ENCODE peak calls at places on chromosome 12, in ten cellular contexts. W is bronchial epithelial cell; D is occipital lobe; C is CD8-positive, alpha-beta T cell; H is T-helper 1 cell; L is COR-L47; N is NCI-H1105; I is choroid plexus epithelial cell; E is Right ventricle myocardium superior; A is small intestine. Z is an unnamed sample.

GRCh38 chr12:43957732-43958131 is 121.9 kb downstream of the TMEM117 start:
- DNase-seq in L (peak), E (no peak), H (peak), A (peak), D (peak), I (peak), C (no peak), W (peak), N (peak), Z (no peak)

GRCh38 chr12:107242189-107242588 is 148.8 kb upstream of the CRY1 start:
- DNase-seq in A (no peak), I (peak), E (no peak), W (peak), C (no peak), D (no peak), L (no peak), H (no peak), N (no peak), Z (no peak)

GRCh38 chr12:2959194-2959507 is at the start of gene TEAD4:
- DNase-seq in H (no peak), D (no peak), E (peak), L (peak), I (peak), W (peak), N (peak), A (peak), C (no peak), Z (peak)

GRCh38 chr12:52246720-52247621 is 13.9 kb downstream of the KRT7 start:
- DNase-seq in E (no peak), I (no peak), D (no peak), L (no peak), C (no peak), N (no peak), A (peak), H (peak), W (no peak), Z (no peak)

GRCh38 chr12:22656835-22657234 is 31.9 kb downstream of the ETNK1 start:
- DNase-seq in L (no peak), W (peak), E (no peak), H (no peak), C (no peak), A (no peak), N (peak), D (no peak), I (no peak), Z (no peak)

GRCh38 chr12:85575115-85576096 is 260.8 kb downstream of the RASSF9 start:
- DNase-seq in N (peak), W (peak), E (no peak), D (no peak), A (peak), H (peak), C (no peak), I (peak), L (peak), Z (peak)

GRCh38 chr12:89932950-89933349 is 224.3 kb upstream of the ATP2B1 start:
- DNase-seq in N (no peak), E (no peak), W (peak), D (no peak), I (peak), L (no peak), C (no peak), A (no peak), H (no peak), Z (no peak)

GRCh38 chr12:74903522-74903921 is 306.1 kb downstream of the KCNC2 start:
- DNase-seq in D (no peak), L (no peak), N (no peak), A (no peak), E (no peak), I (no peak), C (no peak), H (no peak), W (peak), Z (no peak)

GRCh38 chr12:20212658-20213387 is 155.5 kb upstream of the PDE3A start:
- DNase-seq in A (peak), H (no peak), E (peak), D (peak), N (peak), W (peak), I (peak), C (no peak), L (peak), Z (peak)

GRCh38 chr12:4535871-4536270 is 2.8 kb upstream of the RAD51AP1 start:
- DNase-seq in H (no peak), C (no peak), L (no peak), D (no peak), A (no peak), E (no peak), W (no peak), N (no peak), I (no peak), Z (no peak)

GRCh38 chr12:131123817-131124216 is 170.1 kb downstream of the ADGRD1 start:
- DNase-seq in W (no peak), D (no peak), H (no peak), C (no peak), L (no peak), I (no peak), A (no peak), E (peak), N (no peak), Z (no peak)

GRCh38 chr12:1357171-1357570 is 237.2 kb downstream of the FBXL14 start:
- DNase-seq in N (no peak), E (no peak), D (no peak), L (no peak), I (peak), C (no peak), W (no peak), A (no peak), H (no peak), Z (no peak)

GRCh38 chr12:119704065-119704747 is 36.3 kb downstream of the PRKAB1 start:
- DNase-seq in L (no peak), W (no peak), D (peak), A (no peak), N (no peak), E (no peak), C (no peak), H (no peak), I (no peak), Z (no peak)

GRCh38 chr12:114982760-114983159 is 298.8 kb upstream of the TBX3 start:
- DNase-seq in C (no peak), E (no peak), I (peak), H (no peak), D (no peak), W (peak), N (no peak), A (peak), L (no peak), Z (no peak)

GRCh38 chr12:116295327-116296263 is 18.1 kb upstream of the MED13L start:
- DNase-seq in H (no peak), C (no peak), I (peak), E (no peak), N (no peak), D (no peak), L (no peak), A (peak), W (no peak), Z (no peak)

GRCh38 chr12:27367078-27367477 is 34.4 kb downstream of the BMAL2 start:
- DNase-seq in D (no peak), A (no peak), L (no peak), W (no peak), E (no peak), H (no peak), I (no peak), C (no peak), N (no peak), Z (no peak)

GRCh38 chr12:72974954-72975555 is 702.9 kb downstream of the TRHDE start:
- DNase-seq in C (no peak), D (no peak), W (no peak), I (no peak), N (no peak), L (no peak), E (no peak), A (no peak), H (no peak), Z (no peak)

Z was measured in mesothelial cell of epicardium.